ENCODE peak calls at places on chromosomes 3 and 15, in six cellular contexts. One of them, this sample, is unnamed.

GRCh38 chr15:71888797-71889196 is 78.4 kb downstream of the NR2E3 start:
- DNase-seq in thoracic aorta: no peak
- DNase-seq in AG10803: no peak
- DNase-seq in endothelial cell: no peak
- DNase-seq in transverse colon: no peak
- DNase-seq in tibial artery: no peak
- DNase-seq in this sample: no peak

GRCh38 chr3:188624828-188625227 is 470.9 kb downstream of the LPP start:
- DNase-seq in endothelial cell: no peak
- DNase-seq in AG10803: no peak
- DNase-seq in thoracic aorta: no peak
- DNase-seq in tibial artery: no peak
- DNase-seq in transverse colon: no peak
- DNase-seq in this sample: no peak

GRCh38 chr3:37096292-37096691 is 78.1 kb downstream of the LRRFIP2 start:
- DNase-seq in transverse colon: no peak
- DNase-seq in thoracic aorta: no peak
- DNase-seq in AG10803: peak; percentile 79
- DNase-seq in tibial artery: no peak
- DNase-seq in endothelial cell: no peak
- DNase-seq in this sample: no peak

GRCh38 chr3:9727743-9728142 is 3.8 kb upstream of the BRPF1 start:
- DNase-seq in tibial artery: no peak
- DNase-seq in AG10803: no peak
- DNase-seq in thoracic aorta: no peak
- DNase-seq in endothelial cell: no peak
- DNase-seq in transverse colon: no peak
- DNase-seq in this sample: no peak

GRCh38 chr15:85100186-85100937 is 118.7 kb downstream of the PDE8A start:
- DNase-seq in thoracic aorta: no peak
- DNase-seq in endothelial cell: no peak
- DNase-seq in transverse colon: no peak
- DNase-seq in AG10803: no peak
- DNase-seq in tibial artery: no peak
- DNase-seq in this sample: no peak

GRCh38 chr3:197076446-197076845 is 46.8 kb upstream of the MELTF start:
- DNase-seq in tibial artery: no peak
- DNase-seq in endothelial cell: no peak
- DNase-seq in AG10803: no peak
- DNase-seq in thoracic aorta: no peak
- DNase-seq in transverse colon: no peak
- DNase-seq in this sample: no peak

GRCh38 chr15:95929232-95929846 is 401.2 kb upstream of the NR2F2 start:
- DNase-seq in AG10803: no peak
- DNase-seq in endothelial cell: no peak
- DNase-seq in tibial artery: no peak
- DNase-seq in transverse colon: no peak
- DNase-seq in thoracic aorta: no peak
- DNase-seq in this sample: no peak

GRCh38 chr3:128367726-128368125 is 99.0 kb downstream of the DNAJB8 start:
- DNase-seq in thoracic aorta: no peak
- DNase-seq in endothelial cell: no peak
- DNase-seq in AG10803: peak; percentile 34
- DNase-seq in transverse colon: no peak
- DNase-seq in tibial artery: no peak
- DNase-seq in this sample: no peak

GRCh38 chr15:87267798-87268197 is 988.7 kb downstream of the NTRK3 start:
- DNase-seq in transverse colon: no peak
- DNase-seq in endothelial cell: no peak
- DNase-seq in tibial artery: no peak
- DNase-seq in thoracic aorta: no peak
- DNase-seq in AG10803: peak; percentile 91
- DNase-seq in this sample: no peak

GRCh38 chr15:37106490-37107001 is 6.2 kb upstream of the MEIS2 start:
- DNase-seq in thoracic aorta: no peak
- DNase-seq in AG10803: no peak
- DNase-seq in transverse colon: no peak
- DNase-seq in tibial artery: no peak
- DNase-seq in endothelial cell: peak; percentile 53
- DNase-seq in this sample: no peak

GRCh38 chr15:68407141-68407885 is 24.6 kb downstream of the ITGA11 start:
- DNase-seq in tibial artery: peak; percentile 84
- DNase-seq in transverse colon: no peak
- DNase-seq in thoracic aorta: no peak
- DNase-seq in AG10803: peak; percentile 64
- DNase-seq in endothelial cell: no peak
- DNase-seq in this sample: peak; percentile 59

GRCh38 chr3:195123196-195123805 is 147.7 kb downstream of the XXYLT1 start:
- DNase-seq in endothelial cell: no peak
- DNase-seq in thoracic aorta: no peak
- DNase-seq in tibial artery: no peak
- DNase-seq in transverse colon: no peak
- DNase-seq in AG10803: peak; percentile 46
- DNase-seq in this sample: no peak

GRCh38 chr15:45795487-45796069 is 160.7 kb downstream of the SQOR start:
- DNase-seq in tibial artery: no peak
- DNase-seq in AG10803: peak; percentile 41
- DNase-seq in transverse colon: peak; percentile 48
- DNase-seq in thoracic aorta: no peak
- DNase-seq in endothelial cell: peak; percentile 30
- DNase-seq in this sample: no peak

GRCh38 chr3:70120360-70120966 is 120.9 kb downstream of the SAMMSON start:
- DNase-seq in AG10803: peak; percentile 41
- DNase-seq in tibial artery: peak; percentile 79
- DNase-seq in endothelial cell: peak; percentile 76
- DNase-seq in thoracic aorta: no peak
- DNase-seq in transverse colon: peak; percentile 79
- DNase-seq in this sample: no peak

GRCh38 chr15:63843901-63844317 is 10.2 kb upstream of the HERC1 start:
- DNase-seq in endothelial cell: no peak
- DNase-seq in thoracic aorta: no peak
- DNase-seq in tibial artery: no peak
- DNase-seq in AG10803: peak; percentile 25
- DNase-seq in transverse colon: no peak
- DNase-seq in this sample: no peak

GRCh38 chr3:12178091-12178820 is 19.5 kb upstream of the TIMP4 start:
- DNase-seq in thoracic aorta: no peak
- DNase-seq in transverse colon: no peak
- DNase-seq in endothelial cell: no peak
- DNase-seq in AG10803: peak; percentile 43
- DNase-seq in tibial artery: peak; percentile 78
- DNase-seq in this sample: no peak

DNA sequence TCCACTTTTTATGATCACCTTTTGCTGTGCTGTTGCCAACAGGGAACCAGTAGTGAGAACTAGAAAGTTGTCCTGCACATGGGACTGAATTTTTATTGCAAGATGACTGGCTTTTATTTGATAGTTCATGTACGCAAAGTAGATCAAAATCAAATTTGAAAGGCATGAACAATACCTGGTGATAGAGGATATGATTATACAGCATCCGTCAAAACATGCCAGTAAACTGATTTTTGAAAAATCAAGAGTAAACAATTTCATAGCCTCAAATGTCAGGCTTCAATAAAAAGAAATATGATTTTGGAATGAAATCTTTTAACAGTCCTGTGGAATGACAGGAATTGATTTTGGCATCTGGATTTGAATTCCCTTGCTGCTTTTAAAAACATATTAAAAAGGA is 219.6 kb upstream of the LRRN1 start:
- DNase-seq in AG10803: no peak
- DNase-seq in thoracic aorta: no peak
- DNase-seq in endothelial cell: no peak
- DNase-seq in transverse colon: no peak
- DNase-seq in tibial artery: no peak
- DNase-seq in this sample: no peak
- TF ChIP-seq CTCF in AG10803: no peak
- TF ChIP-seq CTCF in thoracic aorta: no peak
- TF ChIP-seq CTCF in endothelial cell: no peak
- TF ChIP-seq CTCF in transverse colon: no peak
- TF ChIP-seq CTCF in tibial artery: no peak
- TF ChIP-seq CTCF in this sample: no peak

GRCh38 chr15:91946075-91946474 is 92.6 kb downstream of the SLCO3A1 start:
- DNase-seq in transverse colon: no peak
- DNase-seq in AG10803: no peak
- DNase-seq in tibial artery: no peak
- DNase-seq in thoracic aorta: no peak
- DNase-seq in endothelial cell: no peak
- DNase-seq in this sample: no peak

GRCh38 chr15:91947370-91947769 is 93.9 kb downstream of the SLCO3A1 start:
- DNase-seq in tibial artery: no peak
- DNase-seq in endothelial cell: no peak
- DNase-seq in AG10803: no peak
- DNase-seq in transverse colon: no peak
- DNase-seq in thoracic aorta: no peak
- DNase-seq in this sample: no peak

GRCh38 chr15:91945385-91945784 is 91.9 kb downstream of the SLCO3A1 start:
- DNase-seq in tibial artery: no peak
- DNase-seq in thoracic aorta: no peak
- DNase-seq in AG10803: no peak
- DNase-seq in transverse colon: no peak
- DNase-seq in endothelial cell: no peak
- DNase-seq in this sample: no peak

GRCh38 chr15:91948001-91948608 is 94.6 kb downstream of the SLCO3A1 start:
- DNase-seq in AG10803: peak; percentile 13
- DNase-seq in thoracic aorta: no peak
- DNase-seq in tibial artery: no peak
- DNase-seq in endothelial cell: no peak
- DNase-seq in transverse colon: no peak
- DNase-seq in this sample: no peak

GRCh38 chr15:91946914-91947313 is 93.4 kb downstream of the SLCO3A1 start:
- DNase-seq in thoracic aorta: no peak
- DNase-seq in AG10803: no peak
- DNase-seq in tibial artery: no peak
- DNase-seq in transverse colon: no peak
- DNase-seq in endothelial cell: peak; percentile 27
- DNase-seq in this sample: no peak
- TF ChIP-seq CTCF in thoracic aorta: peak; percentile 12
- TF ChIP-seq CTCF in AG10803: no peak
- TF ChIP-seq CTCF in tibial artery: no peak
- TF ChIP-seq CTCF in transverse colon: no peak
- TF ChIP-seq CTCF in endothelial cell: no peak
- TF ChIP-seq CTCF in this sample: no peak

GRCh38 chr3:164393171-164393570 is 685.1 kb downstream of the SI start:
- DNase-seq in AG10803: no peak
- DNase-seq in transverse colon: no peak
- DNase-seq in tibial artery: no peak
- DNase-seq in endothelial cell: no peak
- DNase-seq in thoracic aorta: no peak
- DNase-seq in this sample: no peak

GRCh38 chr3:164387236-164387635 is 691.1 kb downstream of the SI start:
- DNase-seq in AG10803: no peak
- DNase-seq in transverse colon: no peak
- DNase-seq in thoracic aorta: no peak
- DNase-seq in endothelial cell: no peak
- DNase-seq in tibial artery: no peak
- DNase-seq in this sample: no peak

DNA sequence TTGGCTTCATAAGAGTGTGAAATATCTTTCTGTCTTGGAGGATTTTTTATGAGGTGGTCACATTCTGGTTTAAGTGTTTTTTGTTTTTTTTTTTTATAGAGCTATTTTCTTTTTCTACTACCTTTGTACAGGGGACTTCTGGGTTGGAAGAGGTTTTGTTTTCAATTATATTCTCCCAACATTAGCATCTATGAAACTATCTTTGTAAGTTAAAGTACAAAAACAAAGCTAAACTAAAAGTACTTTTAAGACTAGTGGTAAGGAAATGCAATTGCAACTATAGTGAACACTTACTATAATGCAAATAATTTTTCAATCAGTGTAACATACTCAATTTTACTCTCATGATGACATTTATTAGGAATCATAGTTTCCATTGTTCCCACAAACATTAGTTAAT is 688.2 kb downstream of the SI start:
- DNase-seq in AG10803: no peak
- DNase-seq in thoracic aorta: no peak
- DNase-seq in tibial artery: no peak
- DNase-seq in endothelial cell: no peak
- DNase-seq in transverse colon: no peak
- DNase-seq in this sample: no peak
- TF ChIP-seq CTCF in AG10803: no peak
- TF ChIP-seq CTCF in thoracic aorta: no peak
- TF ChIP-seq CTCF in tibial artery: no peak
- TF ChIP-seq CTCF in endothelial cell: peak; percentile 63
- TF ChIP-seq CTCF in transverse colon: peak; percentile 15
- TF ChIP-seq CTCF in this sample: no peak

GRCh38 chr15:92881838-92882696 is 18.1 kb upstream of the CHD2 start:
- DNase-seq in transverse colon: peak; percentile 99
- DNase-seq in thoracic aorta: peak; percentile 95
- DNase-seq in endothelial cell: peak; percentile 99
- DNase-seq in AG10803: peak; percentile 100
- DNase-seq in tibial artery: peak; percentile 100
- DNase-seq in this sample: peak; percentile 100
- TF ChIP-seq CTCF in transverse colon: no peak
- TF ChIP-seq CTCF in thoracic aorta: no peak
- TF ChIP-seq CTCF in endothelial cell: no peak
- TF ChIP-seq CTCF in AG10803: no peak
- TF ChIP-seq CTCF in tibial artery: peak; percentile 8
- TF ChIP-seq CTCF in this sample: no peak

GRCh38 chr15:73239564-73240208 is 129.1 kb downstream of the HCN4 start:
- DNase-seq in transverse colon: no peak
- DNase-seq in AG10803: no peak
- DNase-seq in tibial artery: no peak
- DNase-seq in endothelial cell: no peak
- DNase-seq in thoracic aorta: no peak
- DNase-seq in this sample: no peak
- TF ChIP-seq CTCF in transverse colon: no peak
- TF ChIP-seq CTCF in AG10803: no peak
- TF ChIP-seq CTCF in tibial artery: no peak
- TF ChIP-seq CTCF in endothelial cell: no peak
- TF ChIP-seq CTCF in thoracic aorta: no peak
- TF ChIP-seq CTCF in this sample: no peak